ENCODE peak calls at places on chromosomes 12 and 14, in ten cellular contexts. One of them, this sample, is unnamed.

GRCh38 chr14:97120204-97121120 is 323.3 kb downstream of the VRK1 start:
- DNase-seq in adrenal gland: no peak
- DNase-seq in pancreas: no peak
- DNase-seq in BJ: no peak
- DNase-seq in brain microvascular endothelial cell: no peak
- DNase-seq in astrocyte of the spinal cord: no peak
- DNase-seq in foreskin fibroblast: no peak
- DNase-seq in psoas muscle: no peak
- DNase-seq in osteoblast: no peak
- DNase-seq in nephron progenitor cell: no peak
- DNase-seq in this sample: no peak

GRCh38 chr14:44009642-44010041 is 497.4 kb downstream of the FSCB start:
- DNase-seq in adrenal gland: no peak
- DNase-seq in pancreas: no peak
- DNase-seq in BJ: no peak
- DNase-seq in brain microvascular endothelial cell: no peak
- DNase-seq in astrocyte of the spinal cord: no peak
- DNase-seq in foreskin fibroblast: no peak
- DNase-seq in psoas muscle: no peak
- DNase-seq in osteoblast: no peak
- DNase-seq in nephron progenitor cell: no peak
- DNase-seq in this sample: no peak

GRCh38 chr12:53056296-53056695 is 6.4 kb downstream of the TNS2 start:
- DNase-seq in adrenal gland: no peak
- DNase-seq in pancreas: no peak
- DNase-seq in BJ: no peak
- DNase-seq in brain microvascular endothelial cell: no peak
- DNase-seq in astrocyte of the spinal cord: no peak
- DNase-seq in foreskin fibroblast: peak; percentile 31
- DNase-seq in psoas muscle: no peak
- DNase-seq in osteoblast: peak; percentile 58
- DNase-seq in nephron progenitor cell: no peak
- DNase-seq in this sample: no peak

GRCh38 chr14:89221109-89221508 is 195.9 kb downstream of the FOXN3 start:
- DNase-seq in adrenal gland: no peak
- DNase-seq in pancreas: no peak
- DNase-seq in BJ: no peak
- DNase-seq in brain microvascular endothelial cell: peak; percentile 74
- DNase-seq in astrocyte of the spinal cord: peak; percentile 89
- DNase-seq in foreskin fibroblast: peak; percentile 40
- DNase-seq in psoas muscle: no peak
- DNase-seq in osteoblast: peak; percentile 85
- DNase-seq in nephron progenitor cell: no peak
- DNase-seq in this sample: no peak

GRCh38 chr12:104750061-104750460 is 208.0 kb downstream of the SLC41A2 start:
- DNase-seq in adrenal gland: peak; percentile 47
- DNase-seq in pancreas: no peak
- DNase-seq in BJ: peak; percentile 23
- DNase-seq in brain microvascular endothelial cell: peak; percentile 61
- DNase-seq in astrocyte of the spinal cord: peak; percentile 64
- DNase-seq in foreskin fibroblast: peak; percentile 38
- DNase-seq in psoas muscle: no peak
- DNase-seq in osteoblast: no peak
- DNase-seq in nephron progenitor cell: no peak
- DNase-seq in this sample: no peak

GRCh38 chr12:57657744-57658143 is 24.7 kb upstream of the B4GALNT1 start:
- DNase-seq in adrenal gland: peak; percentile 47
- DNase-seq in pancreas: no peak
- DNase-seq in BJ: no peak
- DNase-seq in brain microvascular endothelial cell: no peak
- DNase-seq in astrocyte of the spinal cord: no peak
- DNase-seq in foreskin fibroblast: peak; percentile 7
- DNase-seq in psoas muscle: no peak
- DNase-seq in osteoblast: no peak
- DNase-seq in nephron progenitor cell: no peak
- DNase-seq in this sample: no peak

GRCh38 chr12:43655586-43655985 is 103.0 kb downstream of the PUS7L start:
- DNase-seq in adrenal gland: no peak
- DNase-seq in pancreas: no peak
- DNase-seq in BJ: no peak
- DNase-seq in brain microvascular endothelial cell: peak; percentile 15
- DNase-seq in astrocyte of the spinal cord: peak; percentile 64
- DNase-seq in foreskin fibroblast: peak; percentile 71
- DNase-seq in psoas muscle: no peak
- DNase-seq in osteoblast: no peak
- DNase-seq in nephron progenitor cell: no peak
- DNase-seq in this sample: no peak

GRCh38 chr12:93541578-93542217 is 30.8 kb upstream of the SOCS2 start:
- DNase-seq in adrenal gland: no peak
- DNase-seq in pancreas: no peak
- DNase-seq in BJ: no peak
- DNase-seq in brain microvascular endothelial cell: no peak
- DNase-seq in astrocyte of the spinal cord: no peak
- DNase-seq in foreskin fibroblast: no peak
- DNase-seq in psoas muscle: no peak
- DNase-seq in osteoblast: no peak
- DNase-seq in nephron progenitor cell: no peak
- DNase-seq in this sample: no peak

GRCh38 chr12:103829092-103829491 is 11.9 kb downstream of the NT5DC3 start:
- DNase-seq in adrenal gland: no peak
- DNase-seq in pancreas: no peak
- DNase-seq in BJ: no peak
- DNase-seq in brain microvascular endothelial cell: no peak
- DNase-seq in astrocyte of the spinal cord: no peak
- DNase-seq in foreskin fibroblast: peak; percentile 85
- DNase-seq in psoas muscle: no peak
- DNase-seq in osteoblast: no peak
- DNase-seq in nephron progenitor cell: no peak
- DNase-seq in this sample: no peak

GRCh38 chr14:94598816-94599655 is 13.2 kb upstream of the SERPINA3 start:
- DNase-seq in adrenal gland: peak; percentile 92
- DNase-seq in pancreas: peak; percentile 89
- DNase-seq in BJ: peak; percentile 60
- DNase-seq in brain microvascular endothelial cell: peak; percentile 98
- DNase-seq in astrocyte of the spinal cord: peak; percentile 99
- DNase-seq in foreskin fibroblast: peak; percentile 94
- DNase-seq in psoas muscle: peak; percentile 68
- DNase-seq in osteoblast: peak; percentile 88
- DNase-seq in nephron progenitor cell: no peak
- DNase-seq in this sample: peak; percentile 81

GRCh38 chr12:106693421-106693820 is 81.1 kb upstream of the RIC8B start:
- DNase-seq in adrenal gland: no peak
- DNase-seq in pancreas: no peak
- DNase-seq in BJ: no peak
- DNase-seq in brain microvascular endothelial cell: no peak
- DNase-seq in astrocyte of the spinal cord: no peak
- DNase-seq in foreskin fibroblast: no peak
- DNase-seq in psoas muscle: no peak
- DNase-seq in osteoblast: no peak
- DNase-seq in nephron progenitor cell: no peak
- DNase-seq in this sample: no peak

DNA sequence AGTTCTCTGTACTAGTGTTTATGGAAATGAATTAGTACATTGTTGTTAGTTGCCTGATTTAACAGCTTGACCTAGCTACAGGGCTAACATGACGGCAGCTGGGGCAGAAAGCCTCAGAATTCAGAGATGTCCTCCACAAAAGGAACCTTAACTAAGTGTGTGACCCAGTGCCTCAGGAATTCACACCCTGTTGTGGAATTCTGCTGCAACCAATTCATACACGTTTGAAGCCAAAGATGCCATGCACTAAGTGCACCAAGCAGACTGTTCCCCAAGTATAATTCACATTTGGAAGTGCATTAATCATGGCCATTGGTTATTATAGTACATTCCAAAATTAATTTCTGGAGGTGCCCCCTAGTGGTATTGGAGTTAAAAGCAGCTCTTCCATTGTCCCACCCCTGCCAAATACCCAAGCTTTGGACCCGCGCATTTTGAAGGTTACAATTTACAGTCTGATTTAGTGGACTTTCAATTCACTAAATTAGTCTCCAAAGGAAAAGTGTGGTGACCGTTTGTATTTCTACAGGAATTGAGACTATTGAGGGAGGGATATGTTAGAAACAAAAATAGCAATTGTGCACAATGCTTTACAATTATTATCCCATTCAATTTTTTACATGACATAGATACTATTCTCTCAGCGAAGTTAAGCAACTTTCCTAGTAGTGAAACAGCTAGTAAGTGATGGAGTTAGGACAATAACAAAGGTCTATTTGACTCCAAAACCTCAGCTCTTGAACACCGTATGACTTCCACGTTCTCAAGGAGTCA is 85.9 kb downstream of the PAX9 start:
- DNase-seq in adrenal gland: no peak
- DNase-seq in pancreas: no peak
- DNase-seq in BJ: no peak
- DNase-seq in brain microvascular endothelial cell: no peak
- DNase-seq in astrocyte of the spinal cord: no peak
- DNase-seq in foreskin fibroblast: peak; percentile 9
- DNase-seq in psoas muscle: no peak
- DNase-seq in osteoblast: no peak
- DNase-seq in nephron progenitor cell: no peak
- DNase-seq in this sample: no peak
- TF ChIP-seq CTCF in adrenal gland: peak; percentile 42
- TF ChIP-seq CTCF in pancreas: peak; percentile 24
- TF ChIP-seq CTCF in BJ: peak; percentile 65
- TF ChIP-seq CTCF in brain microvascular endothelial cell: peak; percentile 52
- TF ChIP-seq CTCF in astrocyte of the spinal cord: peak; percentile 60
- TF ChIP-seq CTCF in foreskin fibroblast: peak; percentile 60
- TF ChIP-seq CTCF in psoas muscle: no peak
- TF ChIP-seq CTCF in osteoblast: peak; percentile 78
- TF ChIP-seq CTCF in nephron progenitor cell: peak; percentile 51
- TF ChIP-seq CTCF in this sample: no peak

GRCh38 chr14:92552066-92552465 is 38.5 kb downstream of the RIN3 start:
- DNase-seq in adrenal gland: no peak
- DNase-seq in pancreas: no peak
- DNase-seq in BJ: no peak
- DNase-seq in brain microvascular endothelial cell: no peak
- DNase-seq in astrocyte of the spinal cord: no peak
- DNase-seq in foreskin fibroblast: no peak
- DNase-seq in psoas muscle: no peak
- DNase-seq in osteoblast: no peak
- DNase-seq in nephron progenitor cell: no peak
- DNase-seq in this sample: no peak

GRCh38 chr14:92549096-92549852 is 35.7 kb downstream of the RIN3 start:
- DNase-seq in adrenal gland: peak; percentile 77
- DNase-seq in pancreas: no peak
- DNase-seq in BJ: no peak
- DNase-seq in brain microvascular endothelial cell: no peak
- DNase-seq in astrocyte of the spinal cord: no peak
- DNase-seq in foreskin fibroblast: peak; percentile 31
- DNase-seq in psoas muscle: peak; percentile 35
- DNase-seq in osteoblast: peak; percentile 85
- DNase-seq in nephron progenitor cell: no peak
- DNase-seq in this sample: peak; percentile 30

GRCh38 chr14:92549853-92550244 is 36.3 kb downstream of the RIN3 start:
- DNase-seq in adrenal gland: peak; percentile 91
- DNase-seq in pancreas: no peak
- DNase-seq in BJ: no peak
- DNase-seq in brain microvascular endothelial cell: no peak
- DNase-seq in astrocyte of the spinal cord: no peak
- DNase-seq in foreskin fibroblast: peak; percentile 70
- DNase-seq in psoas muscle: peak; percentile 54
- DNase-seq in osteoblast: no peak
- DNase-seq in nephron progenitor cell: no peak
- DNase-seq in this sample: no peak

GRCh38 chr14:92553456-92553855 is 39.9 kb downstream of the RIN3 start:
- DNase-seq in adrenal gland: peak; percentile 68
- DNase-seq in pancreas: no peak
- DNase-seq in BJ: no peak
- DNase-seq in brain microvascular endothelial cell: peak; percentile 67
- DNase-seq in astrocyte of the spinal cord: peak; percentile 54
- DNase-seq in foreskin fibroblast: peak; percentile 23
- DNase-seq in psoas muscle: no peak
- DNase-seq in osteoblast: peak; percentile 90
- DNase-seq in nephron progenitor cell: no peak
- DNase-seq in this sample: peak; percentile 36

GRCh38 chr14:92551066-92551841 is 37.7 kb downstream of the RIN3 start:
- DNase-seq in adrenal gland: no peak
- DNase-seq in pancreas: no peak
- DNase-seq in BJ: no peak
- DNase-seq in brain microvascular endothelial cell: no peak
- DNase-seq in astrocyte of the spinal cord: no peak
- DNase-seq in foreskin fibroblast: no peak
- DNase-seq in psoas muscle: no peak
- DNase-seq in osteoblast: no peak
- DNase-seq in nephron progenitor cell: no peak
- DNase-seq in this sample: no peak
- TF ChIP-seq CTCF in adrenal gland: peak; percentile 39
- TF ChIP-seq CTCF in pancreas: no peak
- TF ChIP-seq CTCF in BJ: no peak
- TF ChIP-seq CTCF in brain microvascular endothelial cell: no peak
- TF ChIP-seq CTCF in astrocyte of the spinal cord: no peak
- TF ChIP-seq CTCF in foreskin fibroblast: no peak
- TF ChIP-seq CTCF in psoas muscle: no peak
- TF ChIP-seq CTCF in osteoblast: no peak
- TF ChIP-seq CTCF in nephron progenitor cell: no peak
- TF ChIP-seq CTCF in this sample: no peak

GRCh38 chr14:70631948-70632347 is 9.8 kb upstream of the TTC9 start:
- DNase-seq in adrenal gland: no peak
- DNase-seq in pancreas: no peak
- DNase-seq in BJ: no peak
- DNase-seq in brain microvascular endothelial cell: no peak
- DNase-seq in astrocyte of the spinal cord: no peak
- DNase-seq in foreskin fibroblast: no peak
- DNase-seq in psoas muscle: no peak
- DNase-seq in osteoblast: no peak
- DNase-seq in nephron progenitor cell: no peak
- DNase-seq in this sample: no peak
- TF ChIP-seq CTCF in adrenal gland: no peak
- TF ChIP-seq CTCF in pancreas: no peak
- TF ChIP-seq CTCF in BJ: no peak
- TF ChIP-seq CTCF in brain microvascular endothelial cell: no peak
- TF ChIP-seq CTCF in astrocyte of the spinal cord: no peak
- TF ChIP-seq CTCF in foreskin fibroblast: no peak
- TF ChIP-seq CTCF in psoas muscle: no peak
- TF ChIP-seq CTCF in osteoblast: no peak
- TF ChIP-seq CTCF in nephron progenitor cell: no peak
- TF ChIP-seq CTCF in this sample: no peak

DNA sequence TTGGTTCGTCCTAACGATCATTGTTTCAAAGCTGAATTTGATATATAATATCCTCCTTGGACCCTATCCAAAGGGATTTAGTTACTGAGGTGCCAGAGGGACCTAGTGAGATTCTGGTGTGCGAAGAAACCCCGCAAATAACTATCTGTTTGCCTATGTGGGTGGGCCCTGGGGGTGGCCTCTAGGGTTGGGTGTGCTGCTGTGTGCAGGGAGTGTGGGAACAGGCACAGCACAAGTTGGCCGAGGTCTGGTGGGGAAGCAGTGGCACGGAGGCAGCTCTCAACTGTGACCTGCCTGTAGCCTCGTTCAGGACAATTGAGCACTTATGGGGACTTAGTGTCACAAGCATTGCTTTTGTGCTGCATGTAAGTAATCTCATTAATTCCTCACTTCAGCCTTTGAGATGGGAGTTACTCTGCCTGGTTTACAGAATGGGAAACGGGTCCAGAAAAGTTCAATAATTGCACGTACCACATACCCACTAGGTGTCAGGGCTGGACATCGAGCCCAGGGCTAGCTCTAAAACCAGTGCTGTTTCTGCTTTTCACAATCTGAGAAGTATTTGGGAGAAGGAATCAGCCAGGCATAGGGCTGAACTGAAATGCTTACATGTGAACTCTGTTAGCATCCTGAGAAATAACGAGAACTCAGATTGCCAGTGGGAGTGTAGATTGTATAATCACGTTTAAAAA is 58.8 kb downstream of the TECPR2 start:
- DNase-seq in adrenal gland: no peak
- DNase-seq in pancreas: no peak
- DNase-seq in BJ: no peak
- DNase-seq in brain microvascular endothelial cell: no peak
- DNase-seq in astrocyte of the spinal cord: no peak
- DNase-seq in foreskin fibroblast: no peak
- DNase-seq in psoas muscle: no peak
- DNase-seq in osteoblast: peak; percentile 51
- DNase-seq in nephron progenitor cell: no peak
- DNase-seq in this sample: no peak
- TF ChIP-seq CTCF in adrenal gland: no peak
- TF ChIP-seq CTCF in pancreas: no peak
- TF ChIP-seq CTCF in BJ: no peak
- TF ChIP-seq CTCF in brain microvascular endothelial cell: no peak
- TF ChIP-seq CTCF in astrocyte of the spinal cord: no peak
- TF ChIP-seq CTCF in foreskin fibroblast: no peak
- TF ChIP-seq CTCF in psoas muscle: no peak
- TF ChIP-seq CTCF in osteoblast: no peak
- TF ChIP-seq CTCF in nephron progenitor cell: no peak
- TF ChIP-seq CTCF in this sample: no peak